ENCODE peak calls at places on chromosome 7, in eight cellular contexts. A is colonic mucosa, C is fibroblast of the aortic adventitia, D is endothelial cell, R is epithelial cell of esophagus, B is dorsolateral prefrontal cortex, M is heart left ventricle, H is mesothelial cell of epicardium. Y is an unnamed sample.

GRCh38 chr7:84506151-84506550 is 311.6 kb upstream of the SEMA3A start:
- DNase-seq in A (no peak), C (peak), D (no peak), R (no peak), B (no peak), M (no peak), H (no peak), Y (no peak)

GRCh38 chr7:116463956-116464355 is 35.6 kb upstream of the CAV2 start:
- DNase-seq in A (no peak), C (no peak), D (no peak), R (no peak), B (no peak), M (no peak), H (no peak), Y (no peak)

GRCh38 chr7:149815661-149816266 is 22.4 kb upstream of the ZNF862 start:
- DNase-seq in A (no peak), C (no peak), D (no peak), R (no peak), B (no peak), M (no peak), H (no peak), Y (no peak)

GRCh38 chr7:4665661-4666060 is 16.4 kb upstream of the FOXK1 start:
- DNase-seq in A (no peak), C (peak), D (no peak), R (peak), B (no peak), M (no peak), H (no peak), Y (no peak)

GRCh38 chr7:4109481-4110110 is 572.5 kb upstream of the FOXK1 start:
- DNase-seq in A (no peak), C (no peak), D (no peak), R (no peak), B (no peak), M (no peak), H (no peak), Y (no peak)

GRCh38 chr7:24827589-24827988 is 70.3 kb upstream of the GSDME start:
- DNase-seq in A (no peak), C (peak), D (no peak), R (peak), B (no peak), M (no peak), H (no peak), Y (no peak)

GRCh38 chr7:1752771-1753562 is 82.9 kb downstream of the ELFN1 start:
- DNase-seq in A (no peak), C (no peak), D (no peak), R (no peak), B (no peak), M (no peak), H (no peak), Y (no peak)

GRCh38 chr7:5470721-5471311 is 47.2 kb upstream of the TNRC18 start:
- DNase-seq in A (no peak), C (no peak), D (no peak), R (no peak), B (no peak), M (peak), H (no peak), Y (no peak)

GRCh38 chr7:37320840-37321468 is 127.7 kb downstream of the ELMO1 start:
- DNase-seq in A (no peak), C (no peak), D (no peak), R (peak), B (no peak), M (no peak), H (no peak), Y (no peak)

GRCh38 chr7:85829176-85829575 is 642.3 kb upstream of the SEMA3D start:
- DNase-seq in A (no peak), C (no peak), D (no peak), R (no peak), B (no peak), M (no peak), H (no peak), Y (no peak)

GRCh38 chr7:37076668-37077067 is 352.4 kb upstream of the AOAH start:
- DNase-seq in A (no peak), C (no peak), D (no peak), R (no peak), B (no peak), M (no peak), H (no peak), Y (no peak)

GRCh38 chr7:139913555-139914135 is 84.6 kb downstream of the TBXAS1 start:
- DNase-seq in A (no peak), C (no peak), D (no peak), R (no peak), B (no peak), M (no peak), H (no peak), Y (no peak)

GRCh38 chr7:105327201-105327600 is 61.5 kb downstream of the SRPK2 start:
- DNase-seq in A (no peak), C (no peak), D (no peak), R (no peak), B (no peak), M (no peak), H (no peak), Y (no peak)

GRCh38 chr7:29332875-29333482 is 138.4 kb downstream of the CHN2 start:
- DNase-seq in A (no peak), C (no peak), D (no peak), R (no peak), B (no peak), M (no peak), H (no peak), Y (no peak)

GRCh38 chr7:132446666-132447217 is 129.5 kb downstream of the PLXNA4 start:
- DNase-seq in A (no peak), C (no peak), D (no peak), R (no peak), B (no peak), M (no peak), H (no peak), Y (no peak)

GRCh38 chr7:134905375-134905774 is 80.9 kb upstream of the AGBL3 start:
- DNase-seq in A (peak), C (peak), D (no peak), R (peak), B (no peak), M (peak), H (no peak), Y (no peak)

GRCh38 chr7:139726485-139726869 is 51.3 kb downstream of the HIPK2 start:
- DNase-seq in A (no peak), C (no peak), D (no peak), R (peak), B (no peak), M (no peak), H (no peak), Y (no peak)

GRCh38 chr7:91090684-91091083 is 173.5 kb upstream of the FZD1 start:
- DNase-seq in A (no peak), C (no peak), D (no peak), R (no peak), B (no peak), M (no peak), H (no peak), Y (no peak)

GRCh38 chr7:35255909-35256876 is 2.3 kb upstream of the TBX20 start:
- DNase-seq in A (no peak), C (no peak), D (no peak), R (no peak), B (no peak), M (no peak), H (no peak), Y (no peak)

GRCh38 chr7:3399858-3400257 is 98.8 kb downstream of the SDK1 start:
- DNase-seq in A (no peak), C (peak), D (peak), R (peak), B (no peak), M (no peak), H (no peak), Y (no peak)

GRCh38 chr7:157684596-157685429 is 348.0 kb downstream of the DNAJB6 start:
- DNase-seq in A (no peak), C (no peak), D (no peak), R (no peak), B (no peak), M (no peak), H (no peak), Y (no peak)

GRCh38 chr7:90788057-90788456 is 191.9 kb downstream of the CDK14 start:
- DNase-seq in A (no peak), C (peak), D (no peak), R (no peak), B (no peak), M (peak), H (no peak), Y (no peak)

GRCh38 chr7:124310934-124311390 is 278.1 kb upstream of the TMEM229A start:
- DNase-seq in A (no peak), C (no peak), D (no peak), R (peak), B (no peak), M (no peak), H (no peak), Y (no peak)

GRCh38 chr7:112452102-112452888 is 2.0 kb downstream of the IFRD1 start:
- DNase-seq in A (peak), C (peak), D (peak), R (peak), B (no peak), M (peak), H (no peak), Y (no peak)

GRCh38 chr7:24573008-24573553 is at the start of gene PALS2:
- DNase-seq in A (peak), C (peak), D (peak), R (peak), B (peak), M (peak), H (peak), Y (peak)

GRCh38 chr7:49850921-49851613 is 77.6 kb downstream of the VWC2 start:
- DNase-seq in A (no peak), C (no peak), D (no peak), R (no peak), B (no peak), M (no peak), H (no peak), Y (no peak)

GRCh38 chr7:142300689-142301088 is 42.8 kb upstream of the PRSS58 start:
- DNase-seq in A (no peak), C (no peak), D (peak), R (no peak), B (no peak), M (no peak), H (no peak), Y (no peak)
- TF ChIP-seq CTCF in A (no peak), C (no peak), D (peak), R (peak), B (no peak), M (no peak), H (no peak), Y (no peak)

GRCh38 chr7:102974366-102975236 is 61.8 kb downstream of the LRRC17 start:
- DNase-seq in A (no peak), C (no peak), D (no peak), R (no peak), B (no peak), M (no peak), H (no peak), Y (no peak)
- TF ChIP-seq CTCF in A (no peak), C (peak), D (no peak), R (no peak), B (no peak), M (no peak), H (no peak), Y (no peak)

DNA sequence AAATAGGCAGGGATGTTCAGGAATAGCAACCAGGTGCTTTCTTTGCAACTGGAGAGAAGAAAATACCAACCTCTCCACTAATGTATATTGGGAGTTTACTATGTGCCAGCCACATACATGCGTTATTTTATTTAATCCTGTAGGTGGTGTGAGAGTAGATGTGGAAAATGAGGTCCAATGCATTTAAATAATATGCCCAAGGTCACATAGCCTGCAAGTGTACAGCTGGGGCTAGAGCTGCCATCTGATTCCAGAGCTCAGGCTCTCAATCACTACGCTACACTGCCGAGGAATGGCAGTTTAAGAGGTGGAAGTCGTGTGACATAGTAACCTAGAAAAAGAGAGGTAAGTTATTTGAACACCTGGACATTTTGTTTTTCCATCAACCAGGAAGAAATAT is 277.0 kb downstream of the EXOC4 start:
- DNase-seq in A (no peak), C (no peak), D (no peak), R (no peak), B (no peak), M (no peak), H (no peak), Y (no peak)
- TF ChIP-seq CTCF in A (no peak), C (no peak), D (no peak), R (no peak), B (no peak), M (no peak), H (no peak), Y (no peak)

DNA sequence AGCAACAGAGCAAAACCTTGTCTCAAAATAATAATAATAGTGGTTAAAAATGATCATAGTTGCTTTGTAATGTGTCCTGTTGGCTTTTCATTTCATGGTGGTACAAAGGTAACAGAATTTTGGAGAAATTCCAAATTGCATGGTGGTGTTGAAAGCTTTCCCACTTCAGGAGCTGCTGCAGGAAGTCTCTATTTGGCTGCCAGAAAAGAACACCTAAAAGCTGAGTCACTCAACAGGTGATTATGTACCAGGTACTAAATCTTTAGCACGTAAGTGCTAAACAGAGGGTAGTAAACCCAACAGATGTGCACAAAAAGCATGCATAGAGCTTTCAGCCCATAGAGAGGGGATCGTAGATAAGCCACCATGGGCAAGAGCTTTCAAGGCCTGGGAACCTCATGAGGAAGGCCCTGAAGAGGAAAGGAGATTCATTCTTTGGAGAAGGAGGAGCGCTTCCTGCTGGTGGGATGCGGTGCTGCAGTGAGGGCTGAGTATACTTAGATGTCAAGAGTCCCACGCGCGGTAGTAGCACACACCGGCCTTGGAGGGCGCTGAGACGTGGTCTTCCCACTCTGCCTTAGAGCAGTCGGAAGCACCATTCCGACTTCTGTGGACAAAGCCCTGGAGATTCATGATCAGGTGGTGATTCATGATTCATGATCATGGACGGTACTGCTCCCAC is 118.7 kb downstream of the RALA start:
- DNase-seq in A (peak), C (peak), D (peak), R (peak), B (no peak), M (no peak), H (no peak), Y (peak)
- TF ChIP-seq CTCF in A (peak), C (peak), D (peak), R (peak), B (peak), M (no peak), H (peak), Y (peak)

GRCh38 chr7:106723398-106723797 is 62.4 kb upstream of the CCDC71L start:
- DNase-seq in A (no peak), C (no peak), D (no peak), R (no peak), B (no peak), M (no peak), H (no peak), Y (no peak)

GRCh38 chr7:106720641-106721040 is 59.7 kb upstream of the CCDC71L start:
- DNase-seq in A (no peak), C (no peak), D (no peak), R (no peak), B (no peak), M (no peak), H (no peak), Y (no peak)

GRCh38 chr7:106717997-106718871 is 57.3 kb upstream of the CCDC71L start:
- DNase-seq in A (peak), C (peak), D (no peak), R (peak), B (no peak), M (peak), H (no peak), Y (no peak)

GRCh38 chr7:106717254-106717996 is 56.5 kb upstream of the CCDC71L start:
- DNase-seq in A (no peak), C (no peak), D (no peak), R (no peak), B (no peak), M (no peak), H (no peak), Y (no peak)

DNA sequence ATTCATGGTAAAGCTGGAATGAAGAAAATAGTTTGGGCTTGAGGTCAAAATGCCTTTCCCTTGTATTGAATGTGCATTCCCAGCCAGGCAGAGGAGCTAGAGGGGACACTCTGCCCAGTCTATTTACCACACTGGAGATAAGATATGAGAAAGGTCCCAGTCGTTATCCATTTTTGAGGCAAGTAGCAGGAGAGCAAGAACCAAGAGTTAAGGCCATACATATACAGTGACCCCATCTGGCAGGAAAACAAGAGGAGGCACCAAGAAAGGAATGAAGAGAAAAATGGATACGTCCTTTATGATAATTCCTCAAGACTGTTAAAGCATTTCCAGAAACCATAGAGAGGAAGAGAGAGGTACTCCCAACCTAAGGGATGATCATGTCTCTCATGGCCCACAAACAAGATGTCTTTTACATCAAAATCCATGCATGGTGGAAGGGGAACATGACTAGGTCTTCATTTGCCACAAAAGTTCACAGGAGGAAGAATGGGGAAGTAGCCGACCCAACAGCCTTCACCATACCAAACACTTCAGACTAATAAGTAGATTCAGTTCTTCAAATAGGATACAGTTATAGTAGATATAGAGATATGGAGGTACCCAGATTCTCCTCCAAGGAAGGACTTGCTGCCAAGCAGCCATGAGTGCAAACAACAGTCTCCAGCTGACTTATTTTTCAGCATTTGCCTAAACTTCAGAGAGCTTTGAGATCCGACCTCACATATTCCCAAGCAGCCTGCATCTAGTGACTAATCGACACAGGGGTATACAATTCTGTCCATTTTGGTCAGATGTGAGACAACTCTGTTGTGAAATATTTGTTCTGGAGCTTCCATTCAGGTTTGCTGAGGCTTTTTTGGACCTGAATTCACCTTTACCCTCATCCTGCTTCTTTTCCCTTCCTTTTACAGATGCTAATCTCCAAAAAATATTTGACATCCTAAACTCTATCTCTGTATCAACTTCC is 61.1 kb upstream of the CCDC71L start:
- DNase-seq in A (no peak), C (no peak), D (no peak), R (no peak), B (no peak), M (no peak), H (no peak), Y (no peak)
- TF ChIP-seq CTCF in A (no peak), C (no peak), D (no peak), R (no peak), B (no peak), M (no peak), H (no peak), Y (no peak)

Y was measured in D721Med.